ENCODE peak calls at places on chromosomes 2 and 18, in nine cellular contexts. A, G, V, P, D, S, Q, Z and R are unnamed samples.

GRCh38 chr18:57436193-57436964 is 1.2 kb downstream of the ONECUT2 start:
- DNase-seq in A (no peak), G (no peak), V (peak), P (no peak), D (no peak), S (no peak), Q (no peak), Z (no peak), R (no peak)

GRCh38 chr2:39584283-39584972 is 81.3 kb upstream of the TMEM178A start:
- DNase-seq in A (no peak), G (no peak), V (no peak), P (peak), D (no peak), S (no peak), Q (peak), Z (peak), R (peak)

GRCh38 chr2:33788044-33788443 is 188.9 kb upstream of the FAM98A start:
- DNase-seq in A (no peak), G (no peak), V (no peak), P (peak), D (no peak), S (no peak), Q (peak), Z (peak), R (peak)

GRCh38 chr2:114373591-114373990 is 68.8 kb upstream of the DPP10 start:
- DNase-seq in A (no peak), G (no peak), V (no peak), P (no peak), D (no peak), S (no peak), Q (no peak), Z (no peak), R (no peak)

GRCh38 chr18:74420491-74420890 is 36.6 kb downstream of the DIPK1C start:
- DNase-seq in A (no peak), G (no peak), V (no peak), P (no peak), D (no peak), S (no peak), Q (no peak), Z (no peak), R (no peak)

GRCh38 chr2:137968477-137969417 is 4.5 kb downstream of the HNMT start:
- DNase-seq in A (no peak), G (no peak), V (no peak), P (no peak), D (peak), S (no peak), Q (no peak), Z (no peak), R (no peak)

GRCh38 chr2:1681323-1682310 is 62.7 kb downstream of the PXDN start:
- DNase-seq in A (no peak), G (no peak), V (no peak), P (no peak), D (no peak), S (no peak), Q (peak), Z (no peak), R (no peak)

GRCh38 chr18:3262234-3263171 is 570 bp downstream of the MYL12B start:
- DNase-seq in A (peak), G (no peak), V (no peak), P (peak), D (no peak), S (no peak), Q (no peak), Z (peak), R (peak)

GRCh38 chr2:237221443-237221842 is 135.8 kb downstream of the COPS8 start:
- DNase-seq in A (no peak), G (no peak), V (no peak), P (no peak), D (no peak), S (no peak), Q (no peak), Z (no peak), R (no peak)

GRCh38 chr2:70123051-70123828 is 36.0 kb downstream of the PCBP1 start:
- DNase-seq in A (no peak), G (no peak), V (peak), P (peak), D (no peak), S (no peak), Q (peak), Z (peak), R (no peak)

GRCh38 chr2:203913947-203914346 is 22.6 kb upstream of the ICOS start:
- DNase-seq in A (no peak), G (no peak), V (no peak), P (no peak), D (no peak), S (no peak), Q (no peak), Z (peak), R (no peak)

GRCh38 chr18:60188943-60189342 is 183.6 kb downstream of the MC4R start:
- DNase-seq in A (no peak), G (no peak), V (no peak), P (no peak), D (no peak), S (no peak), Q (no peak), Z (no peak), R (no peak)

GRCh38 chr2:105140237-105140568 is 101.3 kb upstream of the GPR45 start:
- DNase-seq in A (no peak), G (no peak), V (no peak), P (no peak), D (no peak), S (no peak), Q (no peak), Z (no peak), R (no peak)

GRCh38 chr2:70111752-70112591 is 24.7 kb downstream of the PCBP1 start:
- DNase-seq in A (no peak), G (no peak), V (no peak), P (peak), D (no peak), S (peak), Q (peak), Z (peak), R (no peak)

GRCh38 chr2:175884673-175885393 is 117.2 kb downstream of the LNPK start:
- DNase-seq in A (no peak), G (no peak), V (no peak), P (no peak), D (no peak), S (no peak), Q (no peak), Z (no peak), R (no peak)

GRCh38 chr18:13447621-13448020 is 229.1 kb downstream of the LDLRAD4 start:
- DNase-seq in A (no peak), G (no peak), V (peak), P (peak), D (no peak), S (peak), Q (peak), Z (peak), R (peak)

GRCh38 chr2:55720417-55720816 is 26.8 kb upstream of the PNPT1 start:
- DNase-seq in A (no peak), G (no peak), V (no peak), P (no peak), D (no peak), S (no peak), Q (no peak), Z (no peak), R (no peak)

GRCh38 chr2:96507957-96508520 is 2.9 kb upstream of the NEURL3 start:
- DNase-seq in A (peak), G (peak), V (peak), P (peak), D (peak), S (peak), Q (peak), Z (peak), R (no peak)

GRCh38 chr18:79528846-79529245 is 133.1 kb downstream of the NFATC1 start:
- DNase-seq in A (peak), G (peak), V (peak), P (peak), D (peak), S (peak), Q (peak), Z (peak), R (peak)